ENCODE peak calls at places on chromosomes 11 and 22, in four cellular contexts. U, F, T and H are unnamed samples.

GRCh38 chr11:99316761-99317475 is 296.2 kb downstream of the CNTN5 start:
- DNase-seq in U (no peak), F (no peak), T (no peak), H (no peak)

GRCh38 chr11:61690706-61691377 is 10.7 kb downstream of the DAGLA start:
- DNase-seq in U (no peak), F (no peak), T (no peak), H (no peak)

GRCh38 chr22:45053571-45053970 is 43.8 kb upstream of the PHF21B start:
- DNase-seq in U (no peak), F (no peak), T (no peak), H (no peak)

GRCh38 chr22:18947905-18948304 is 11.8 kb upstream of the PRODH start:
- DNase-seq in U (no peak), F (no peak), T (no peak), H (no peak)

GRCh38 chr11:95577716-95578460 is 211.7 kb downstream of the FAM76B start:
- DNase-seq in U (no peak), F (no peak), T (no peak), H (no peak)

GRCh38 chr22:41539146-41540005 is 4.9 kb downstream of the POLR3H start:
- DNase-seq in U (no peak), F (no peak), T (peak), H (no peak)

GRCh38 chr11:69295079-69295994 is 1.4 kb downstream of the MYEOV start:
- DNase-seq in U (no peak), F (no peak), T (no peak), H (no peak)

GRCh38 chr11:60528934-60529333 is 13.7 kb downstream of the MS4A13 start:
- DNase-seq in U (no peak), F (no peak), T (no peak), H (peak)

GRCh38 chr11:128246364-128247234 is 340.8 kb downstream of the ETS1 start:
- DNase-seq in U (no peak), F (peak), T (no peak), H (no peak)

GRCh38 chr11:100808904-100809491 is 121.9 kb downstream of the ARHGAP42 start:
- DNase-seq in U (no peak), F (no peak), T (no peak), H (no peak)

GRCh38 chr22:20154602-20155183 is 3.8 kb upstream of the CCDC188 start:
- DNase-seq in U (peak), F (peak), T (no peak), H (no peak)

GRCh38 chr11:32893091-32893946 is 708 bp downstream of the QSER1 start:
- DNase-seq in U (peak), F (peak), T (peak), H (no peak)

GRCh38 chr11:5364214-5364613 is 12.9 kb downstream of the OR51B6 start:
- DNase-seq in U (no peak), F (no peak), T (no peak), H (no peak)

GRCh38 chr11:32870676-32871075 is 21.9 kb upstream of the QSER1 start:
- DNase-seq in U (no peak), F (peak), T (no peak), H (no peak)

GRCh38 chr11:118672865-118673264 is 6.6 kb downstream of the TREH start:
- DNase-seq in U (no peak), F (no peak), T (no peak), H (no peak)

GRCh38 chr11:109794501-109794900 is 298.7 kb upstream of the ZC3H12C start:
- DNase-seq in U (no peak), F (no peak), T (no peak), H (no peak)

GRCh38 chr11:14904745-14905103 is 12.7 kb upstream of the CYP2R1 start:
- DNase-seq in U (peak), F (no peak), T (no peak), H (no peak)

GRCh38 chr11:14248577-14248976 is 110.4 kb downstream of the RRAS2 start:
- DNase-seq in U (no peak), F (peak), T (no peak), H (no peak)

GRCh38 chr22:26548984-26549383 is 36.7 kb upstream of the TFIP11 start:
- DNase-seq in U (no peak), F (no peak), T (no peak), H (no peak)

GRCh38 chr11:8759634-8760033 is 77.0 kb downstream of the RPL27A start:
- DNase-seq in U (no peak), F (no peak), T (no peak), H (no peak)

GRCh38 chr22:41280065-41280464 is 5.9 kb downstream of the RANGAP1 start:
- DNase-seq in U (no peak), F (no peak), T (no peak), H (no peak)

GRCh38 chr11:100929377-100929776 is 200.2 kb downstream of the PGR start:
- DNase-seq in U (no peak), F (no peak), T (no peak), H (no peak)

GRCh38 chr11:72831521-72832300 is 17.5 kb downstream of the ATG16L2 start:
- DNase-seq in U (peak), F (peak), T (peak), H (no peak)

GRCh38 chr11:57426439-57426753 is 525 bp downstream of the SLC43A3 start:
- DNase-seq in U (no peak), F (no peak), T (no peak), H (no peak)

GRCh38 chr11:71186861-71187260 is 65.5 kb downstream of the SHANK2 start:
- DNase-seq in U (no peak), F (no peak), T (no peak), H (no peak)

GRCh38 chr11:75311858-75312288 is 39.6 kb downstream of the ARRB1 start:
- DNase-seq in U (no peak), F (peak), T (no peak), H (no peak)

GRCh38 chr11:35014352-35014751 is 97.9 kb downstream of the PDHX start:
- DNase-seq in U (no peak), F (no peak), T (no peak), H (no peak)

GRCh38 chr11:15794361-15795150 is 561.8 kb downstream of the SOX6 start:
- DNase-seq in U (no peak), F (no peak), T (no peak), H (no peak)

GRCh38 chr11:71215372-71215965 is 36.9 kb downstream of the SHANK2 start:
- DNase-seq in U (no peak), F (no peak), T (no peak), H (no peak)

GRCh38 chr11:12827929-12828812 is 153.9 kb downstream of the TEAD1 start:
- DNase-seq in U (no peak), F (no peak), T (peak), H (no peak)

GRCh38 chr11:47004595-47005033 is 68.1 kb downstream of the CSTPP1 start:
- DNase-seq in U (no peak), F (peak), T (peak), H (no peak)

GRCh38 chr11:134372961-134373360 is 39.1 kb downstream of the B3GAT1 start:
- DNase-seq in U (no peak), F (no peak), T (no peak), H (no peak)
- TF ChIP-seq PBX3 in U (no peak), F (no peak), T (no peak), H (no peak)

DNA sequence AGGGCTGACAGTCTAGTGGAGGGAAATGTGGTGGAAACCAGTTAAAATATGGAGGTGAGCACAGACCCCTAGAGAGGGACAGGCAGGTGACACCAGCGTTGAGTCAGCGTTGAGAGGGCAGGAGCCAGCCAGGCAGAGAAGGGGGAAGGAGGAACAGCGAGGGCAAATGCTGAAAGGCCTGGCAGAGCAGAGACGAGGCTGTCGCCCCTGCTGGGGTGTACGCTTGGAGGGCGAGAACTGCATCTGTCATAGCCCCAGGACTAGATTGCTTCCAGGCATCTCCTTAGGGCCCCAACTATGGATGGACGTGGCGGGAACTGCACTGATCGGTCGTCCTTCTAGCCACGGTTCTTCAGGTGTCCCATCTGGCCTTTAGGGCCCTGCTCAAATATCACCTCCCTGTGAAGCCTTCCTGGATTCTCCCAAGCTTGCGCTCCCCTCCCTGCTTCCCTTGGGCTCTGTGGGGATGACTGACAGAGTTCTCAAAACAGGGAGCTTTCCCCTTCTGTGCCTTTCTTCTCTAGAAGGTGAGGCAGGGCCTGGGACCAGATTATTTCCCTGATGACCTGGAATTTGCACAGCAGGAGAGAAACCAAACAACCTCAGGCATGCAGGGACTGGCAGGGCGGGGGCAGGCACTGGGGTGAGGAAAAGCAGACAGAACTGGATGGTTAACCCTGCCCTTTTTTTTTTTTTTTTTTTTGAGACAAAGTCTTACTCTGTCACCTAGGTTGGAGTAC is 11.1 kb downstream of the SYNGR1 start:
- DNase-seq in U (no peak), F (no peak), T (no peak), H (no peak)
- TF ChIP-seq PBX3 in U (no peak), F (no peak), T (no peak), H (no peak)

GRCh38 chr22:23180893-23181762 is 819 bp downstream of the BCR start:
- DNase-seq in U (no peak), F (peak), T (no peak), H (no peak)
- TF ChIP-seq PBX3 in U (no peak), F (no peak), T (no peak), H (no peak)

GRCh38 chr11:124920870-124921609 is 2.0 kb downstream of the HEPN1 start:
- DNase-seq in U (peak), F (peak), T (no peak), H (no peak)
- TF ChIP-seq PBX3 in U (no peak), F (no peak), T (no peak), H (no peak)

GRCh38 chr22:47015589-47016178 is 253.2 kb downstream of the TBC1D22A start:
- DNase-seq in U (no peak), F (no peak), T (no peak), H (no peak)
- TF ChIP-seq PBX3 in U (no peak), F (no peak), T (no peak), H (no peak)

GRCh38 chr11:64503354-64503753 is 87.7 kb upstream of the SLC22A12 start:
- DNase-seq in U (no peak), F (no peak), T (no peak), H (no peak)
- TF ChIP-seq PBX3 in U (no peak), F (no peak), T (no peak), H (no peak)

GRCh38 chr22:48581821-48582469 is 1245.7 kb downstream of the BRD1 start:
- DNase-seq in U (no peak), F (no peak), T (no peak), H (no peak)
- TF ChIP-seq PBX3 in U (no peak), F (no peak), T (no peak), H (no peak)

DNA sequence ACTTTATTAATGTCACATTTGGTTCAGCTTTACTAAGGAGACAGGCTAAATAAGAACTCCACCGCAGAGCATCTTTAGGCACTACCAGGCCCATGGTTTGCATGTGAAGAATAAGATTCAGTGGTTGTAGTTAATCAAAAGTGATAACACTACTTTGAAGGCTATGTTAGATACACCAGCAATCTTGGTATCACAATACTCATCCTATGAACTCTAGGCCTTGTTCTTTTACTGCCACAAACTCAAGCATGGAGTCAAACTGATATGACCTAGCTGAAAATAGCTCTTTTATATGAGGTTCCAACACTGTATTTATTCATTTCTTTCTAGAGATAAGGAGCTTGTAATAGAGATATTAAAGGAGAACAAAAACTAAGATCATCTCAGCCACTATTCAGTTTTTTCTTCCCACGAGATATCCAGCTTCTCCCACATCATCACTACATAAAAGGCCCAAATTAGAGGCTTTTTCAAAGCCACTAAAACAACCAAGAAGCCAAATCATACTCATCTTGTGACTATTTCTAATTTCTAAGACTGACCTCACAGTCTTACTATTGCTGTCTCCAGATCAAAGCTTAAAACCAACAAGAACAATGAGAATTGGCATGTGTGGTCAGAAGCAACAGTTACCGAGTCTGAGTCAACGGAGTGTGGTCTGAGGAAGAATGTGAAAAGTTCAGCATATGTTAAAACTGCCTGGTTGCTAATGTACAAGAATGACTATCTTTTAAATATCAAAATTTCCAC is 25.1 kb upstream of the GUCY1A2 start:
- DNase-seq in U (no peak), F (no peak), T (no peak), H (peak)
- TF ChIP-seq PBX3 in U (no peak), F (peak), T (no peak), H (no peak)